ENCODE peak calls at places on chromosomes 2 and 18, in ten cellular contexts. R is tibial artery, M is OCI-LY7, B is body of pancreas, J is left lung, H is iPS DF 6.9, W is heart left ventricle, V is H9, N is aorta, L is transverse colon. I is an unnamed sample.

GRCh38 chr2:188601927-188602326 is 310.3 kb downstream of the GULP1 start:
- DNase-seq in R (no peak), H (no peak), V (no peak), W (no peak), B (no peak), M (no peak), L (no peak), J (no peak), N (no peak), I (no peak)

GRCh38 chr18:11148655-11149440 is 521 bp downstream of the PIEZO2 start:
- DNase-seq in B (no peak), L (no peak), N (peak), M (no peak), W (no peak), V (peak), R (no peak), J (peak), H (no peak), I (no peak)

GRCh38 chr2:108309903-108310302 is 21.2 kb downstream of the SULT1C2 start:
- DNase-seq in V (no peak), M (no peak), B (no peak), R (no peak), L (no peak), H (no peak), W (no peak), N (no peak), J (no peak), I (no peak)

GRCh38 chr18:13984080-13984479 is 68.7 kb upstream of the MC2R start:
- DNase-seq in V (no peak), N (no peak), R (no peak), M (no peak), B (no peak), H (no peak), J (no peak), W (no peak), L (no peak), I (no peak)

GRCh38 chr2:219254590-219255219 is 987 bp upstream of the TUBA4A start:
- DNase-seq in V (no peak), J (no peak), L (no peak), W (no peak), R (no peak), N (no peak), M (peak), B (no peak), H (no peak), I (no peak)

GRCh38 chr2:169393068-169393590 is 30.8 kb upstream of the LRP2 start:
- DNase-seq in W (no peak), L (no peak), B (no peak), R (no peak), J (no peak), V (no peak), N (no peak), M (no peak), H (no peak), I (no peak)

GRCh38 chr2:15546297-15547098 is 14.6 kb downstream of the NBAS start:
- DNase-seq in W (no peak), N (no peak), L (no peak), B (no peak), R (no peak), V (no peak), J (no peak), H (no peak), M (no peak), I (no peak)

GRCh38 chr2:174780191-174780590 is 15.9 kb upstream of the CHRNA1 start:
- DNase-seq in W (no peak), J (no peak), L (no peak), R (no peak), N (no peak), V (no peak), B (no peak), M (no peak), H (no peak), I (no peak)

GRCh38 chr2:101609434-101609833 is 88.1 kb upstream of the MAP4K4 start:
- DNase-seq in H (peak), W (no peak), J (no peak), R (no peak), B (no peak), N (no peak), L (no peak), M (no peak), V (peak), I (no peak)

DNA sequence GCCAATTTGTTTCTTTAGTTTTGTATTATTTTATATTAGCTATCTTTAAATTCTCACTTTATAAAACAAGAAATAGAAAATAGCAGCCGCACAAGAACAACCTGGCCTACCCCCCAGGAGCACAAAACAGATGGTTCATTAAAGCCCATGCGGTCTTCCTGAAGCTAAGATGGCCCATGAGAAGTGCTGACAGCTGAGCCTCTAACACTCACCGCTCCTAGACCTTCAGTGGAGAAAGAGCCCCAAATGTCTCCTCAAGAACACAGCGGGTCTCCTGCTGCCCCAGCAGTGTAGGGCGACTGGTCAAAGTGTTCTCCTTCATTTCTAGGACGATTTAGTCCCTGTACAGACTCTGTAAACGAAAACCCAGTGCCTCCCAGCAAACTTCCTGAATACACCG is 45.1 kb downstream of the LPIN2 start:
- DNase-seq in N (no peak), J (no peak), H (no peak), M (no peak), B (no peak), L (no peak), V (no peak), W (no peak), R (no peak), I (no peak)
- H3K27ac ChIP-seq in N (no peak), J (peak), H (no peak), M (no peak), B (peak), L (peak), V (no peak), W (peak), R (peak), I (peak)

DNA sequence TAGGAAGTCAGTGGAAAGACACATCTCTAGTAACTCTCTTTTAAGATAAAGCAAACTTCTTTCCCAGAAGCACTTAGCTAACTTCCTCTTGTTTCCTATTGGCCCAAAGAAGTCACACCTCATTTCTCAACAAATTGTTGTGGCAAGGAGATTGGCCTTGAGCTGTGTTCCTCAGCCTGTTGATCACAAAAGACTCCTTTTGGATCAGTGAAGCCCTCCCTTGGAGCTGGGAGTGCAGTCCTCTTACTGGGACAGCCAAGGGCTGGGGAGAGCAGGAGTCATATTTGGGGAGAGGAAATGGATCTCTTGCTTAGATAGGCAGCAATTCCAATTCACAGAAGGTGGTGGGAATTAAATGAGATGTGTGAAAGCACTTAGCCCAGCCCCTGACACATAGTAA is 51.2 kb upstream of the DAPL1 start:
- DNase-seq in N (no peak), J (no peak), L (no peak), W (no peak), H (no peak), V (no peak), R (no peak), M (no peak), B (no peak), I (no peak)
- H3K27ac ChIP-seq in N (no peak), J (no peak), L (no peak), W (no peak), H (no peak), V (no peak), R (no peak), M (no peak), B (no peak), I (no peak)

GRCh38 chr2:133755515-133756311 is 187.4 kb upstream of the NCKAP5 start:
- DNase-seq in N (no peak), L (no peak), V (no peak), M (no peak), H (no peak), W (peak), R (no peak), B (no peak), J (no peak), I (no peak)
- H3K27ac ChIP-seq in N (peak), L (peak), V (no peak), M (no peak), H (no peak), W (peak), R (peak), B (no peak), J (no peak), I (peak)

DNA sequence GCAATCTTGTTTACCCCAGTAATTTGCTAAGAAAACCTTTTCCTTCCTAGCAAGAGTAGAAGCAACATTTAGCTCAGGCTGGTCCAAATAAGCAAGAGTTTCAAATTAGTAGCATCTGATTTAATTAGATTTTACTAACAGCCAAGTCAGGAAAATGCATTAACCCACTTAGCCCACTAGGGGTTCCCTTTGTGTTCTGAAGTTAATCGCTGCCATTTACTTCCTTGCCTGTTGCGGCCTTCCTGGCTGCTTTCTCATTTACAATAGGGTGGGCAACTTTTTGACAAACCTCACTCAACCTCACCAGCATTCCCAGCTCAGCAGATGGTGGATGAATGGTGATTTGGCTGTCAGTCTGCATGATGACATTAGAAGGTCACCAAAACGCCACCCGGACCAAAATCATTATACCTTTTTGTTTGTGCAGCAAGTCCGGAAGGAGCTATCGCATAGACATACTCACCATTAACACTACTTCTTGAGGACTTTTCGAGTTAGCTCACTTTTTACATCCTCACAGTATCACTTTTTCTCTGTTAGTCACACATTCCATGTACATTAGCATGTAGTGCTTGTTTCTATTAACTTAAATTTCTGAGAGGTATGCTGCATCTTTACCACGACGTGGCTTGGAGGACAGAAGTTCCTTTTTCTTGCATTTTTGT is 101.5 kb upstream of the SETBP1 start:
- DNase-seq in R (no peak), W (no peak), H (peak), L (no peak), N (no peak), J (no peak), B (peak), V (peak), M (peak), I (no peak)
- H3K27ac ChIP-seq in R (peak), W (no peak), H (no peak), L (no peak), N (peak), J (no peak), B (no peak), V (no peak), M (no peak), I (no peak)

I was measured in tibial nerve.